ENCODE peak calls at places on chromosome 19, in ten cellular contexts. Z, J, X, A, L, W, V, F, C and O are unnamed samples.

GRCh38 chr19:6068711-6069110 is 41.6 kb downstream of the RFX2 start:
- DNase-seq in Z (no peak), J (no peak), X (no peak), A (no peak), L (peak), W (no peak), V (no peak), F (no peak), C (no peak), O (no peak)

GRCh38 chr19:48333467-48334384 is 8.4 kb downstream of the EMP3 start:
- DNase-seq in Z (peak), J (peak), X (peak), A (peak), L (peak), W (peak), V (peak), F (peak), C (peak), O (peak)

GRCh38 chr19:55069137-55069858 is 6.3 kb upstream of the RDH13 start:
- DNase-seq in Z (no peak), J (no peak), X (peak), A (no peak), L (peak), W (no peak), V (no peak), F (peak), C (no peak), O (no peak)

GRCh38 chr19:609001-609340 is 19.3 kb downstream of the HCN2 start:
- DNase-seq in Z (no peak), J (no peak), X (peak), A (no peak), L (peak), W (no peak), V (peak), F (no peak), C (no peak), O (no peak)

GRCh38 chr19:8887364-8887763 is 55.2 kb downstream of the MBD3L1 start:
- DNase-seq in Z (no peak), J (no peak), X (no peak), A (no peak), L (no peak), W (no peak), V (no peak), F (no peak), C (no peak), O (no peak)

GRCh38 chr19:58586131-58586765 is 13.1 kb upstream of the MZF1 start:
- DNase-seq in Z (no peak), J (no peak), X (no peak), A (no peak), L (no peak), W (no peak), V (no peak), F (no peak), C (no peak), O (no peak)

GRCh38 chr19:50870417-50871089 is 2.7 kb upstream of the KLK2 start:
- DNase-seq in Z (no peak), J (no peak), X (no peak), A (no peak), L (no peak), W (no peak), V (no peak), F (no peak), C (no peak), O (no peak)

GRCh38 chr19:31461814-31462539 is 112.7 kb upstream of the TSHZ3 start:
- DNase-seq in Z (no peak), J (peak), X (no peak), A (no peak), L (no peak), W (no peak), V (no peak), F (no peak), C (no peak), O (no peak)

GRCh38 chr19:9060559-9061340 is 26.1 kb upstream of the OR1M1 start:
- DNase-seq in Z (no peak), J (no peak), X (no peak), A (no peak), L (no peak), W (no peak), V (no peak), F (peak), C (no peak), O (no peak)

GRCh38 chr19:19279853-19280252 is 6.8 kb upstream of the TM6SF2 start:
- DNase-seq in Z (no peak), J (no peak), X (no peak), A (no peak), L (no peak), W (no peak), V (no peak), F (no peak), C (no peak), O (no peak)

GRCh38 chr19:4503224-4504170 is 14.8 kb downstream of the PLIN4 start:
- DNase-seq in Z (no peak), J (no peak), X (no peak), A (no peak), L (no peak), W (no peak), V (no peak), F (no peak), C (no peak), O (no peak)

GRCh38 chr19:20273376-20273775 is 106.4 kb downstream of the ZNF486 start:
- DNase-seq in Z (no peak), J (no peak), X (no peak), A (no peak), L (no peak), W (no peak), V (no peak), F (no peak), C (no peak), O (no peak)